ENCODE peak calls at places on chromosomes 3 and 15, in nine cellular contexts. M is esophagus squamous epithelium, F is astrocyte, E is cardiac muscle cell, R is ovary, W is cardiac fibroblast, T is lower lobe of right lung, S is breast epithelium, N is PC-9. Z is an unnamed sample.

GRCh38 chr3:69296995-69297394 is 88.9 kb downstream of the FRMD4B start:
- DNase-seq in T (no peak), S (no peak), N (no peak), W (no peak), M (no peak), F (no peak), E (no peak), R (no peak), Z (no peak)

GRCh38 chr3:57951106-57951882 is 56.9 kb upstream of the FLNB start:
- DNase-seq in T (peak; percentile 57), N (peak; percentile 51), E (peak; percentile 91), F (peak; percentile 85), R (peak; percentile 48), S (peak; percentile 54), M (no peak), W (peak; percentile 87), Z (no peak)

GRCh38 chr15:63892794-63893441 is 59.2 kb upstream of the HERC1 start:
- DNase-seq in E (no peak), F (no peak), S (no peak), R (no peak), W (no peak), T (peak; percentile 53), M (no peak), N (no peak), Z (no peak)

GRCh38 chr3:63933459-63933858 is 21.3 kb upstream of the SCAANT1 start:
- DNase-seq in N (no peak), W (no peak), R (no peak), E (no peak), F (no peak), S (no peak), M (no peak), T (no peak), Z (no peak)

GRCh38 chr3:62559831-62560445 is 186.6 kb upstream of the FEZF2 start:
- DNase-seq in T (no peak), S (no peak), F (no peak), M (no peak), E (peak; percentile 65), R (no peak), W (peak; percentile 72), N (no peak), Z (no peak)

GRCh38 chr3:31620656-31621055 is 87.9 kb downstream of the STT3B start:
- DNase-seq in W (no peak), T (no peak), M (no peak), F (no peak), R (no peak), E (no peak), N (no peak), S (no peak), Z (no peak)

GRCh38 chr3:159499031-159499793 is 489.4 kb upstream of the IL12A start:
- DNase-seq in S (no peak), T (no peak), R (no peak), F (peak; percentile 48), W (no peak), N (no peak), M (no peak), E (no peak), Z (no peak)

GRCh38 chr15:25242166-25242879 is 196.5 kb downstream of the UBE3A start:
- DNase-seq in S (peak; percentile 10), W (no peak), M (no peak), F (no peak), R (no peak), N (no peak), T (peak; percentile 27), E (no peak), Z (no peak)

GRCh38 chr15:46265664-46266063 is 630.8 kb downstream of the SQOR start:
- DNase-seq in W (no peak), F (no peak), E (no peak), S (no peak), R (no peak), M (no peak), T (no peak), N (no peak), Z (no peak)

GRCh38 chr3:25592510-25592968 is 72.2 kb downstream of the TOP2B start:
- DNase-seq in E (peak; percentile 86), R (peak; percentile 33), M (no peak), S (no peak), N (peak; percentile 62), F (peak; percentile 75), T (no peak), W (peak; percentile 74), Z (no peak)

GRCh38 chr15:89486726-89487050 is 9.7 kb downstream of the RHCG start:
- DNase-seq in S (no peak), F (no peak), W (no peak), M (peak; percentile 18), R (no peak), N (no peak), T (peak; percentile 73), E (peak; percentile 15), Z (no peak)

GRCh38 chr3:123379041-123379830 is 69.7 kb downstream of the ADCY5 start:
- DNase-seq in W (no peak), E (no peak), F (no peak), N (no peak), R (no peak), T (no peak), S (peak; percentile 42), M (no peak), Z (no peak)

GRCh38 chr3:66856555-66856954 is 141.6 kb upstream of the KBTBD8 start:
- DNase-seq in R (no peak), F (no peak), S (no peak), E (no peak), W (no peak), M (no peak), T (no peak), N (no peak), Z (no peak)

GRCh38 chr3:45409921-45410320 is 21.5 kb downstream of the LARS2 start:
- DNase-seq in R (no peak), W (peak; percentile 47), F (peak; percentile 16), T (no peak), N (no peak), S (no peak), E (peak; percentile 38), M (no peak), Z (no peak)

GRCh38 chr3:183484676-183485075 is 56.3 kb upstream of the MCF2L2 start:
- DNase-seq in T (no peak), E (no peak), R (no peak), W (no peak), S (no peak), M (no peak), N (no peak), F (no peak), Z (no peak)
- H3K4me3 ChIP-seq in T (no peak overlapping the region), E (no peak overlapping the region), R (no peak overlapping the region), W (no peak overlapping the region), S (no peak overlapping the region), M (no peak overlapping the region), N (no peak overlapping the region), F (no peak overlapping the region), Z (no peak overlapping the region)

DNA sequence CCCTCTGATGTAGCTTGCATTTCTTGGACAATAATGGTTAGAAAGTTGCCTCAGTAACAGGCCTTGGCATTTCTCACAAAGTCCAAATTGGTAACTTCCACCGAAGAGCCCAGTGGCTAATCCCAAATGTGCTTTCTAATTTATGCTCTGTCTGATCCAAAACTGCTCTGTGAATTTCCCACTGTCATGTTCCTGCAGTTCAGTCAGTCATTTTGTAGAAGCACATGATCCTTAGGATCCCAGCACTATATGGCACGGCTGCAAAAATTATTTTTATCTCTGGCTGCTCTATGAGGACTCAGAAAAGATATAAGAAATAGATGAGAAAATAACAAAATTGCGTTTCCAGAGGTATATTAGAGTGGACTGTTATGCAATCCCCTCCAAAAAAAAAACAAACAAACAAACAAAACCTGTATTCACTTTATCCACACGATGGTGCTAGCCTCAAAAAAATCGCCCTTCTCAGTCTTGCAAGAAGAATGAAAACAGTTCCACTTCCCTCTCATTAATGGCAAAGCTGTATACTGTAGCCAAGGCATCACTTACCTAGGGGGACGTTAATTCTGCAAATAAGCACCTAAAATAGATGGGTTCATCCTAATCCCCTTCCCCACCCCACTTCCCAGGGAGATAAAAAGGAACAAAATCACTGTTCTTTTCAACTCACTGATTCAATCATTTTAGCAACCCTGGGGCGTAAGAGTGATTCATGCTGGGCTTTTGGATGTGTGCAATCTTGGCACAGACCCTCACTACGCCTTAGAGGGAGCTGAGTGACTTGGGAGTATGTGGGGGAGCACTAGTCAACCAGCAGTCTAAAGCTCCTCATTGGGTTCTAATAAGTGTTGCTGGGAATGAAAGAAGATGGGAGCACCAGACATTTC is 61.3 kb downstream of the TMCO5A start:
- DNase-seq in R (no peak), F (peak; percentile 69), S (no peak), M (no peak), T (no peak), W (peak; percentile 85), E (peak; percentile 84), N (peak; percentile 28), Z (peak; percentile 38)
- TF ChIP-seq CTCF in R (peak; percentile 56), F (peak; percentile 71), S (peak; percentile 57), M (peak; percentile 53), T (peak; percentile 52), W (peak; percentile 61), E (peak; percentile 64), N (peak; percentile 74), Z (peak; percentile 74)

DNA sequence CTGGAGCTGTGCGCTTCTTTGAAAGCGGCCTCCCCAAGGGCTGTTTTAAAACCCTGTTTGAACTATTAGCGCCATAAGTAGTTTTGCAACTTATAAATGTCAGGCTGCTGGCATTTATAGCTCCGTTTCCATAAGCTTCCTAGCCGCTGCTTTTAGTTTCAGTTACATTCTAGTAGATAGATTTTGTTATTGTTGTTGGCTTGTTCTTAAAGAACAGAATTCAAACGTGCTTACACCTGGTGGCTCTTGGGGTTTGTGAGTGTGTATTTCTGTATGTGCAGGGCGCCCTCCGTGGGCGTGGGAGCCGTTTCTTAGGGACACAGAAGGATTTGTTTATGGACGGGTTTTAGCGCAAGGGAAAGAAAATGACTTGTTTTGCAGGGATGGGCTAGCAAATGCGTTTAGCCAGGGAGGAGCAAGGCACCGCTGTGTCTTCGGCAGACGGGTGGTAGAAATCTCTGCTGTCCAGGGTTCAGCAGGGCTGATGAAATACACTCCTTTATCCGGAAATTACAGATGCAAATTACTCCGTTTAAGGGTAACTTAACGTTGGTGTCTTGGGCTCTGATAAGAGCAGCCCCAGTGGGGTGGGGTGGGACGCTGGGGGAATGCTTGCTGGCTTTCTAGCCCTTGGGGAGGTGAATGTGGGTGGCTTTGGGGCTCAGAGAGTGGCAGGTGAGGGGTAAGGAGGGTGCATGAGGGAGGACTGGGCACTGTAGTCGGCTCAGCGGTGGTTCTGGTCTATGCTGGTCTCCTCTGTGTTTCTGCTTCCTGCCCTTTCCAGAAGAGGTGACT is 701 bp downstream of the SV2B start:
- DNase-seq in F (no peak), W (peak; percentile 25), E (peak; percentile 21), S (no peak), N (no peak), T (no peak), R (no peak), M (no peak), Z (no peak)
- H3K4me3 ChIP-seq in F (peak overlapping the region; percentile 57), W (peak overlapping the region; percentile 37), E (peak overlapping the region; percentile 28), S (peak overlapping the region; percentile 51), N (no peak overlapping the region), T (peak overlapping the region; percentile 57), R (peak overlapping the region; percentile 17), M (peak overlapping the region; percentile 33), Z (peak overlapping the region; percentile 31)

DNA sequence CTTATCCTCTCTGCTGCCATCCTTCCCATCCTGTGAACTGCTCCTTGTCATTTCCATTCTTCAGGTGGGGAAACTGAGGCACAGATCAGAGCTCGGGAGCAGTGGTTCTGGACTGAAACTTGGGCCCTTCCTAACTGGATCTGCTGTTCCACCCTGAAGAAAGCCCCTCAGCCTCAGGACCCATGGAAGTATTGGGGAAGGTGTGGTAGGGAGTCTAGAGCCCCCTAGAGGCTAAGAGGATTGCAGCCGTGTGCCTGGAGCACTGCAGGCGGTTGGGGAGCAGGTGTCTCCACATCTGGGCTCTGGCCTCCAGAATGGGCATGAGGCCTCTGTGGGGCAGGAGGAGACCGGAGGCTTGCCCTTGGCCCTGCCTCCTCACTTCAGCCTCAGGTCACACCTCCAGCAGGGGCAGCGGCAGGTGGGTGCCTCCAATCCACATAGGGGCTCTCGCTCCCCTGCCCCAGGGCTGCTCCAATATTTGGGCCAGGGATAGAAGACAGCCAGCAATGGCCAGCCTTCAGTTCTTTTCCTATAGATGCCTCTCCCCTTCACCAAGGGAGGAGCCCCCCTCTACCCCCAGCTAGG is 28.1 kb downstream of the DNAJB8 start:
- DNase-seq in F (no peak), T (no peak), W (no peak), S (no peak), N (no peak), R (no peak), M (no peak), E (no peak), Z (no peak)
- TF ChIP-seq CTCF in F (no peak), T (peak; percentile 23), W (peak; percentile 43), S (no peak), N (no peak), R (no peak), M (peak; percentile 22), E (peak; percentile 55), Z (peak; percentile 18)

Z was measured in LNCaP clone FGC.